ENCODE peak calls at places on chromosomes 5 and 9, in five cellular contexts. A is HCT116, G is Karpas-422, U is astrocyte, J is mesendoderm. W is an unnamed sample.

GRCh38 chr5:176490291-176490690 is 42.1 kb downstream of the FAF2 start:
- DNase-seq in G (no peak), A (no peak), U (no peak), J (no peak), W (no peak)

GRCh38 chr9:15635752-15636151 is 82.9 kb downstream of the CCDC171 start:
- DNase-seq in G (no peak), U (no peak), J (no peak), A (no peak), W (no peak)

GRCh38 chr5:89556215-89557009 is 673.4 kb upstream of the MEF2C start:
- DNase-seq in G (no peak), A (peak), U (peak), J (no peak), W (no peak)

GRCh38 chr5:72064801-72065570 is 42.3 kb upstream of the MAP1B start:
- DNase-seq in A (no peak), J (peak), G (no peak), U (no peak), W (peak)

GRCh38 chr5:98341038-98341710 is 432.3 kb upstream of the RGMB start:
- DNase-seq in J (no peak), A (no peak), G (no peak), U (peak), W (no peak)

GRCh38 chr5:124745367-124746251 is 830 bp downstream of the ZNF608 start:
- DNase-seq in G (no peak), J (no peak), A (no peak), U (peak), W (peak)

GRCh38 chr9:1018121-1018520 is 32.0 kb upstream of the DMRT2 start:
- DNase-seq in G (peak), A (peak), J (peak), U (no peak), W (no peak)

GRCh38 chr9:102237520-102237919 is 499.1 kb upstream of the GRIN3A start:
- DNase-seq in J (no peak), U (no peak), A (no peak), G (no peak), W (no peak)

GRCh38 chr5:100889165-100889564 is 13.9 kb downstream of the ST8SIA4 start:
- DNase-seq in U (no peak), G (peak), J (no peak), A (no peak), W (no peak)

GRCh38 chr5:139592289-139592688 is 31.1 kb downstream of the UBE2D2 start:
- DNase-seq in U (no peak), G (peak), A (no peak), J (no peak), W (no peak)

GRCh38 chr5:139847790-139848507 is 52.3 kb downstream of the PSD2 start:
- DNase-seq in J (peak), U (peak), A (no peak), G (peak), W (peak)

GRCh38 chr5:207599-207998 is 10.4 kb downstream of the CCDC127 start:
- DNase-seq in U (peak), A (no peak), G (no peak), J (peak), W (no peak)

GRCh38 chr5:137938358-137939138 is 49.3 kb downstream of the PKD2L2 start:
- DNase-seq in G (no peak), J (no peak), A (no peak), U (no peak), W (no peak)

GRCh38 chr5:43603535-43604363 is 769 bp downstream of the NNT start:
- DNase-seq in U (peak), J (peak), G (peak), A (no peak), W (peak)

GRCh38 chr5:14168793-14169262 is 25.7 kb downstream of the TRIO start:
- DNase-seq in J (no peak), G (no peak), U (no peak), A (no peak), W (no peak)

GRCh38 chr9:92147030-92147853 is 32.0 kb upstream of the SPTLC1 start:
- DNase-seq in U (peak), G (no peak), A (peak), J (peak), W (no peak)

GRCh38 chr5:3592298-3592697 is 3.3 kb upstream of the IRX1 start:
- DNase-seq in U (no peak), G (no peak), J (peak), A (no peak), W (peak)

GRCh38 chr5:9188131-9188530 is 357.7 kb downstream of the SEMA5A start:
- DNase-seq in A (no peak), J (peak), U (peak), G (no peak), W (no peak)

GRCh38 chr5:166909040-166909439 is 1382.4 kb upstream of the WWC1 start:
- DNase-seq in U (peak), A (no peak), G (no peak), J (no peak), W (no peak)

GRCh38 chr9:69207503-69207902 is 33.4 kb downstream of the TJP2 start:
- DNase-seq in J (peak), U (no peak), G (no peak), A (no peak), W (no peak)

GRCh38 chr5:167671176-167671575 is 620.3 kb upstream of the WWC1 start:
- DNase-seq in U (peak), J (no peak), A (no peak), G (no peak), W (no peak)

GRCh38 chr9:7259544-7260241 is 501.9 kb downstream of the KDM4C start:
- DNase-seq in A (no peak), U (no peak), G (peak), J (peak), W (no peak)

GRCh38 chr5:59133801-59134261 is 551.0 kb downstream of the RAB3C start:
- DNase-seq in J (peak), U (peak), A (no peak), G (no peak), W (no peak)

DNA sequence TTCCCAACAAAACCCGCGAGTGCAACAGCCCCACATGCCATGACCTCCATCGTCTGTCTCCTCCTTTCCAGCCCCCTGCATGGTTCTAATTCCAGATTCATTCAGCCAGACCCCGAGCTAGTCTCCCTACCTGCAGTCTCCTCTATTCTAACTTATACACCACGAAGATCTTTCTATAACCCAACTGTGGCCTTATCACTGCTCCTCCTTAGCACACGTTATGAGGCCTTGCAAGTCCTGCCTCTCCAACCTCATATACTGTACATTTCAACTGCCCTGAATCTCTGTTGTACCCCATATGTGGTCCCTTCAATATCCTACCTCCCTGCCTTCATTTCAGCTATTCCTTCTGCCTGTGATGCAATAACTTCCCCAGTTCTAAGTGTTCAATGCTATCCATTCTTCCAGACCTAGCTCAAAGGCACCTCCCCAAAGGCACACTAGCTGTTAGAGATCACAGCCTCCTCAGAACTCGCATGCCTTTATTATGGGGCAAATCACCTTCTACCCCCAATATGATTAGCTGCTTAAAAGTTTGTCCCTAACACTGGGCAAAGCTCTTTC is 215.1 kb upstream of the TRIM32 start:
- DNase-seq in G (no peak), U (no peak), A (no peak), J (peak), W (no peak)
- H3K9ac ChIP-seq in G (no peak), U (no peak), A (no peak), J (no peak), W (no peak)

GRCh38 chr5:83022334-83022733 is 54.9 kb downstream of the TMEM167A start:
- DNase-seq in A (no peak), U (no peak), G (no peak), J (peak), W (no peak)
- H3K27ac ChIP-seq in A (no peak), U (no peak), G (no peak), J (no peak), W (no peak)

GRCh38 chr5:69368458-69369368 is 607 bp downstream of the AK6 start:
- DNase-seq in J (peak), U (peak), A (peak), G (no peak), W (peak)
- H3K9ac ChIP-seq in J (peak), U (peak), A (peak), G (peak), W (peak)

DNA sequence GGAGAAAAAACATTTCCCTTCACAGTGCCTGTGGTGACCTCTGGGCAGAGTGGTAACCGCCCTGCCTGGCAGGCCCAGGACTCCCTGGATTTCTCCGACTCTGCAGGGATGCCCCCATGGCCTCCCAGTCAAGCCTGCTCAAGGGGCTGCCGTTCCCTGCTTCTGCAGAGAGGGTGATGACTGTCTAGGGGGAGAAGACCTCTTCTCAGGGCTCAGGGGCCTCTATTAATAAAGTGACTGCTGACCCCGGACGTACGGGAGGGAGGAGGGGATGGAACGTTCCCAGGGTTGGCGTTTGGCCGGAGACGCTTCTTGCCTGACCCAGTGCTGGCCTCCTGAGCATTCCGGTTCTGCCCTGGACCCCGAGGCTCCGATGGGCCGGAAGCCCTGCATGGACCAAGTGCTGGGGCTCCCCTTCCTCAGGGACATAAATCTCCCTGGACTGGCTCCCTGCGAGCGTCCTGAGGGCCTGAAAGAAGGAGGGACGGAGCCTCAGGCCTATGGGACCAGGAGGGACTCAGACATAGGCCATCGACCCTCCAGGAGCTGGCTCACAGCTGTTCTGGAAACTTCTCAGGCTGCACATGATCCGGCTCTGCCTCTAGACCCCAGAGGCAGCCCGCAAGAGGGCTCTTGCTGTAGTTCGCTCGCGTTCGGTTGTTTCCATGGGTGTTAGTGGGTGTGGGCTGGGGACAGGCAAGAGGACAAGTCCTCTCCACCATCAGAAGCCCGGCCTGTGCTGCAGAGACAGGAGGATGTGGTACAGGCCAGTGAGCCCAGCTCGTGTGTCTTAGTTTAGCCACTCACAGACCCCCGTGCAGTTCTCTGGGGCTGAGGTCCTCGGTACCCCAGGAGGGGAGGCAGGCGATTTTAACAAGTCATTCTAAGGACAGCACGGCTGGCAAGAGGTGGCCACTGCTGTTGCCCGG is 8.1 kb upstream of the RNU6ATAC start:
- DNase-seq in G (no peak), U (no peak), A (no peak), J (no peak), W (no peak)
- H3K27ac ChIP-seq in G (no peak), U (no peak), A (no peak), J (no peak), W (no peak)

GRCh38 chr9:13787234-13787833 is 507.8 kb upstream of the MPDZ start:
- DNase-seq in G (peak), J (no peak), A (no peak), U (peak), W (no peak)
- H3K9ac ChIP-seq in G (peak), J (no peak), A (no peak), U (peak), W (no peak)

DNA sequence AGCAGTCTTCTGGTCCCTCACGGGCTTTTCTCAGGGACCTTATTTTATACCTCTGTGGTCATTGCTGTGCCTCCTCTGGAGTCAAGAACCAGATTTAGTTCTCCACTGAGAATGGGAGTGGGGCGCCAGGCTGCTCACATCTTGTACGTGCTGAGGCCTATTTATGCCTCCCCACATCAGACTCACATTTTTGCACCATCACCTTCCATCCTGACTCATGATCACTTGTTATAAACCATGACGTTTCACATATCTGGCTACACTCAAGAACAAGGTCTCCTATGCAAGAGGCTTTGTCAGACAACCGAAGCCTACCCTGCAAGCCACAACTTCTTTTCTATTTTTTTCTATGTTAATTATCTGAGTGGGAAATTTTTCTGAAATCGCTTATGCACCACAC is 10.7 kb downstream of the PRUNE2 start:
- DNase-seq in U (no peak), A (no peak), J (no peak), G (no peak), W (no peak)
- H3K27ac ChIP-seq in U (no peak), A (no peak), J (no peak), G (no peak), W (no peak)

GRCh38 chr9:93958121-93958874 is 3.1 kb upstream of the BARX1 start:
- DNase-seq in U (no peak), J (peak), G (no peak), A (no peak), W (peak)
- H3K9ac ChIP-seq in U (no peak), J (no peak), G (no peak), A (no peak), W (no peak)

DNA sequence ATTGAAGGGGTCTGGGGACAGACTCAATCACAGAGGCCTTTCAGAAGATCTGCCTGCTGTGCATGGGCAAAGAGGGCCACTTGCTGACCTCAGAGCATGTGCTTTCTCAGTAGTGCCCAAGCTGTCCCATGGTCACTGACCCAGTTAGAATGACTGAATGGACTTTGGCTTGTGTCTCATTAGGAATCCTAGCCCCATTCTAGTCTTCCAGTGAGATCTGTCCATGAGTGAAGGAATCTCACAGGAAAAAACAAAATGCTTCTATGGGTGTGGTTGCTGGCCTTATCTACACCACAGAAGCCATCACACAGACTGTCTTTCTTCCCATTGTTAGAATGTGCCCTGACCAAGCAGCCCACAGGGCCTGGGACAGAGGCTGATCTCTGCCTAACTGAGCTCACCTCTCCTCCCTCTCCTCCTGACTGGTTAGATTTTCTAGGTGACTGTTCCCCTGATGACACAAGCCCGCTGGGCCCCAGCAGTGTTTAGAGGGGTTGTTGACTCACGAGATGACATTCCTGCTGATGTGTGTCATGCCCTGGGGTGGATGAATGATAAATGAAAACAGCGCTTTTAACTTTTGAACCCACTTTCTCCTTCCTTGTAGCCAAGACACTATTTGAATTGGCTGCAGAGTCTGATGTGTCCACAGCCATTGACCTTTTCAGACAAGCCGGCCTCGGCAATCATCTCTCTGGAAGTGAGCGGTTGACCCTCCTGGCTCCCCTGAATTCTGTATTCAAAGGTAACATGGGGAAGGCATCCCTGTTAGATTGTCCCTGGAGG is 24.7 kb downstream of the TGFBI start:
- DNase-seq in U (peak), A (peak), G (no peak), J (peak), W (no peak)
- H3K27ac ChIP-seq in U (peak), A (peak), G (no peak), J (no peak), W (no peak)

DNA sequence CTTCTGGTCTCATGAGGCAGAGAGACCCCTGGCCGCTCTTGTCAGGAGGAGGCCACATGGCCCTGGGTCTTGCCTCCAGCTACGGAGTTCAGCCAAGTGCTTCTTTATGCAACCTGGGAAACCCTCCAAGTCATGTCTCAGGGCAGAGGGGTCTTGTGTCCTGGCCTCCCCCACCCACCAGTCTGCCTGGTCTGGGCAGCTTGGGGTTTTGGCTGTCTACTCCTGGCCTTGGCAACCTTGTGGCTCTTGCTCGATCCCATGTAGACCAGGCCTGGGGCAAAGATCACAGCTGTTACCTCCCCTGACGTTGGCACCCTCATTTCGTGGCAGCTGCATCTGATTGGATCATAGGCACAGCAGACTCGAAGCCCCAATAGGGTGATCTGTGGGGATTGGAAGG is 28.3 kb downstream of the JADE2 start:
- DNase-seq in J (no peak), U (no peak), A (no peak), G (no peak), W (no peak)
- H3K9ac ChIP-seq in J (no peak), U (no peak), A (no peak), G (peak), W (no peak)